ENCODE peak calls at places on chromosomes 3 and 15, in four cellular contexts. Z, S, V and B are unnamed samples.
A peak's percentile ranks its signal among the peaks of the same experiment; 100 is the strongest.

GRCh38 chr15:101156509-101157159 is 95.2 kb downstream of the CHSY1 start:
- DNase-seq in Z (no peak), S (no peak), V (peak; percentile 30), B (no peak)

GRCh38 chr3:41846850-41847249 is 115.1 kb downstream of the ULK4 start:
- DNase-seq in S (no peak), Z (no peak), V (no peak), B (no peak)

GRCh38 chr15:98826658-98827057 is 178.3 kb downstream of the IGF1R start:
- DNase-seq in S (no peak), Z (no peak), V (no peak), B (no peak)

GRCh38 chr3:74633021-74633420 is 18.6 kb upstream of the CNTN3 start:
- DNase-seq in V (no peak), S (no peak), Z (no peak), B (no peak)

GRCh38 chr3:69368129-69368741 is 17.7 kb downstream of the FRMD4B start:
- DNase-seq in V (no peak), S (no peak), Z (no peak), B (no peak)

GRCh38 chr3:188170461-188171459 is 16.8 kb downstream of the LPP start:
- DNase-seq in S (peak; percentile 98), Z (no peak), V (no peak), B (no peak)

GRCh38 chr3:84141571-84141970 is 817.2 kb upstream of the CADM2 start:
- DNase-seq in V (no peak), Z (no peak), S (no peak), B (no peak)

GRCh38 chr3:104947946-104948345 is 418.8 kb upstream of the ALCAM start:
- DNase-seq in Z (no peak), V (no peak), S (no peak), B (no peak)

GRCh38 chr3:156483002-156483401 is 71.9 kb downstream of the SSR3 start:
- DNase-seq in Z (no peak), S (no peak), V (no peak), B (no peak)

GRCh38 chr3:11499144-11499543 is 144.6 kb downstream of the VGLL4 start:
- DNase-seq in S (peak; percentile 15), V (no peak), Z (no peak), B (no peak)

GRCh38 chr3:52054689-52055511 is 1.5 kb downstream of the DUSP7 start:
- DNase-seq in S (no peak), V (no peak), Z (no peak), B (no peak)

GRCh38 chr3:33174711-33175409 is 43.8 kb downstream of the SUSD5 start:
- DNase-seq in S (no peak), Z (no peak), V (no peak), B (no peak)

GRCh38 chr15:48059786-48060185 is 61.0 kb upstream of the SLC24A5 start:
- DNase-seq in V (no peak), S (no peak), Z (no peak), B (no peak)

GRCh38 chr3:156602424-156602823 is 47.5 kb upstream of the SSR3 start:
- DNase-seq in V (no peak), S (no peak), Z (no peak), B (no peak)

GRCh38 chr15:79296583-79296982 is 14.1 kb downstream of the ANKRD34C start:
- DNase-seq in Z (peak; percentile 13), S (no peak), V (peak; percentile 13), B (no peak)

GRCh38 chr3:48402907-48403306 is 27.0 kb downstream of the PLXNB1 start:
- DNase-seq in Z (no peak), V (no peak), S (no peak), B (no peak)

GRCh38 chr3:46368569-46368968 is 2.2 kb upstream of the CCR5 start:
- DNase-seq in S (no peak), Z (no peak), V (peak; percentile 33), B (no peak)

GRCh38 chr3:186472466-186473008 is 71.6 kb downstream of the CRYGS start:
- DNase-seq in V (no peak), Z (no peak), S (no peak), B (no peak)

GRCh38 chr3:189041482-189042090 is 130.2 kb upstream of the TPRG1 start:
- DNase-seq in Z (peak; percentile 51), S (peak; percentile 58), V (peak; percentile 1), B (peak; percentile 33)

GRCh38 chr3:62199126-62199525 is 174.2 kb downstream of the FEZF2 start:
- DNase-seq in Z (no peak), V (no peak), S (no peak), B (no peak)

GRCh38 chr3:137032465-137033120 is 74.8 kb downstream of the IL20RB start:
- DNase-seq in S (peak; percentile 51), V (peak; percentile 77), Z (peak; percentile 68), B (peak; percentile 79)

GRCh38 chr15:99264125-99264524 is 12.8 kb downstream of the LRRC28 start:
- DNase-seq in V (no peak), S (no peak), Z (no peak), B (no peak)

GRCh38 chr3:134334231-134334900 is 39.9 kb downstream of the AMOTL2 start:
- DNase-seq in S (no peak), Z (no peak), V (no peak), B (no peak)

GRCh38 chr3:194336601-194337355 is 14.3 kb downstream of the CPN2 start:
- DNase-seq in Z (no peak), S (no peak), V (no peak), B (no peak)

GRCh38 chr3:180433172-180433571 is 168.8 kb upstream of the TTC14 start:
- DNase-seq in S (no peak), V (no peak), Z (no peak), B (no peak)

GRCh38 chr3:177802151-177802900 is 605.0 kb upstream of the TBL1XR1 start:
- DNase-seq in V (no peak), S (no peak), Z (no peak), B (no peak)

GRCh38 chr3:100295089-100295488 is 34.3 kb downstream of the TBC1D23 start:
- DNase-seq in Z (no peak), S (no peak), V (no peak), B (no peak)

GRCh38 chr3:86180696-86181095 is 810.3 kb downstream of the VGLL3 start:
- DNase-seq in S (peak; percentile 12), Z (no peak), V (no peak), B (no peak)

GRCh38 chr3:71955549-71956373 is 170.8 kb upstream of the PROK2 start:
- DNase-seq in V (peak; percentile 66), Z (peak; percentile 45), S (peak; percentile 34), B (peak; percentile 13)

GRCh38 chr3:61146010-61146569 is 105.2 kb downstream of the FHIT start:
- DNase-seq in S (no peak), V (no peak), Z (no peak), B (no peak)

GRCh38 chr15:90679959-90680358 is 37.2 kb upstream of the BLM start:
- DNase-seq in Z (no peak), S (no peak), V (no peak), B (no peak)

GRCh38 chr3:38960953-38961622 is 90.7 kb downstream of the SCN11A start:
- DNase-seq in V (peak; percentile 76), S (peak; percentile 25), Z (peak; percentile 58), B (no peak)

GRCh38 chr3:186705882-186706780 is 11.0 kb upstream of the KNG1 start:
- DNase-seq in S (no peak), V (no peak), Z (no peak), B (no peak)

GRCh38 chr3:181797431-181797830 is 85.7 kb downstream of the SOX2 start:
- DNase-seq in Z (no peak), V (no peak), S (no peak), B (no peak)

GRCh38 chr3:87855626-87856025 is 203.2 kb downstream of the CGGBP1 start:
- DNase-seq in Z (no peak), V (peak; percentile 12), S (no peak), B (no peak)

GRCh38 chr3:53815651-53816050 is 30.6 kb downstream of the CHDH start:
- DNase-seq in V (no peak), Z (no peak), S (no peak), B (no peak)

DNA sequence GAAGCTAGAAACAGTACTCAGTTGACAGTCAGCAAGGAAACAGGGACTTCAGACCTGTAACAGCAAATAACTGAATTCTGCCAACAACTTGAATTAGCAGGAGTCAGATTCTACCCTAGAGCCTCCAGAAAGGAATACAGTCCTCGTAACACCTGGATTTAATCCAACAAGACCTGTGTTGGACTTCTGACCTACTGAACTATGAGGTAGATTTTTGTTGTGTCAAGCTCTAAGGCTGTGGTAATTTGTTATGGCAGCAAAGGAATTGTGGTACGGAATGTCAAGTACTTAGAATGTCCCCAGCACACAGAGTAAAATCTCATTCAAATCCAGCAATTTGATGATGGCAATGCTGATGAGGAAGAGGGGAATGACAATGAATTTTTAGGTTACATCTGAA is 234.1 kb downstream of the LRRN1 start:
- DNase-seq in V (no peak), Z (no peak), S (no peak), B (no peak)
- TF ChIP-seq TCF7L2 in V (no peak), Z (no peak), S (no peak), B (no peak)

DNA sequence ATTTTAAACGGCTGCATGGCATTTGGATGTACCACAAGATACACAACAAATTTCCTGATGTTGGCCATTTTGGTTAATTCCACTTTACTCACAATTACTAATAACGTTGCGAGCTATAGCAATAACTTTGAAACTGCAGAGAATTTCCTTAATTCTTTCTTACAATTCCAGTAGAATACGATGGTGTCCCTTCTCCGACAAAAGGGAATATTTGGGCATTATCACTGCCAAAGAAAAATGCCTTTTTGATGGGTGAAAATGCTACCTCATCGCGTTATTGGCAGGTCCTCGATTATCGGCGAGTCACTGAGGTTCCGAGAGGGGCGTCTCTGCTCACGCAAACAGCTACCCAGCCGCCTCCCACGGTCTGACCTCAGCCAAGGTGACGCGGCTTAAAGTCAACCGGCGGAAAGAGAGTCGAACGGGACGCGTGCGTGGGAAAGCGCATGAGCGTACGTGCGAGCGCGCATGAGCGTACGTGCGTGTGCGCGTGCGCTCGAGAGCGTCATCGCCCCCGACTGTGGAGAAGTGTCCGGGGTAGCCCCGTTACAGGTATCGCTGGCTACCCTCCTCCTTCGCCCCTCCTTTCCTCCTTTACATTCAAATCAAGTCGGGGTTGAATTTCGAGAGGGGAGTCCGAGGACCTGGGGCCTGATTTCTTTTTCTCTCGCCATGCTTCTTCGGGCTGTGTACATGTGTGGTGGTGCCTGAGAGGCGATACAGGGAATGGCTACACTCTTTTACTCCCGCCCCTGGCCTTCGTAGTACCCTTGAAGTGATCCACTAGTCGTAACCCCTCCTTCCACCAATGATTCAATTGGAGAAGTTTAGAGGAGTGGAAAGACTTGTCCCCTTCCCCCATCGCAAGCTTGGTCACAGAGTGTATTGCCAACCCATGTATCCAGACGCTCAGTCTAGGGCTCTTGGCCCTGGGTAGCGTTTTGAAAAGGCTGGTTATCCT is at the start of gene OXSM:
- DNase-seq in Z (peak; percentile 87), V (peak; percentile 99), S (peak; percentile 87), B (no peak)
- TF ChIP-seq POLR2AphosphoS5 in Z (peak; percentile 92), V (peak; percentile 89), S (peak; percentile 80), B (no peak)

GRCh38 chr15:40092416-40093223 is 16.1 kb downstream of the BMF start:
- DNase-seq in S (peak; percentile 84), Z (no peak), V (no peak), B (no peak)
- TF ChIP-seq SIN3A in S (no peak), Z (no peak), V (no peak), B (no peak)

GRCh38 chr15:39079296-39079834 is 501.5 kb upstream of the THBS1 start:
- DNase-seq in S (no peak), Z (no peak), V (no peak), B (no peak)
- TF ChIP-seq TCF7L2 in S (no peak), Z (no peak), V (no peak), B (no peak)